ENCODE peak calls at places on chromosomes 12 and 14, in six cellular contexts. Q, H, Z, L, A and O are unnamed samples.

GRCh38 chr14:58298880-58299664 is 717 bp downstream of the ARID4A start:
- DNase-seq in Q (no peak), H (no peak), Z (no peak), L (peak; percentile 42), A (peak; percentile 69), O (peak; percentile 48)

GRCh38 chr14:92527724-92528123 is 14.1 kb downstream of the RIN3 start:
- DNase-seq in Q (no peak), H (no peak), Z (no peak), L (no peak), A (no peak), O (no peak)

GRCh38 chr14:55354500-55354899 is 57.1 kb downstream of the ATG14 start:
- DNase-seq in Q (peak; percentile 26), H (no peak), Z (no peak), L (no peak), A (no peak), O (peak; percentile 47)

GRCh38 chr12:118238888-118239287 is 103.0 kb downstream of the PEBP1 start:
- DNase-seq in Q (no peak), H (no peak), Z (no peak), L (no peak), A (no peak), O (no peak)

GRCh38 chr12:103812789-103813188 is 28.2 kb downstream of the NT5DC3 start:
- DNase-seq in Q (no peak), H (no peak), Z (no peak), L (no peak), A (no peak), O (no peak)

GRCh38 chr14:69980457-69981414 is 101.5 kb downstream of the SMOC1 start:
- DNase-seq in Q (peak; percentile 15), H (no peak), Z (no peak), L (no peak), A (no peak), O (no peak)

GRCh38 chr14:75022655-75023054 is 19.9 kb downstream of the EIF2B2 start:
- DNase-seq in Q (no peak), H (no peak), Z (no peak), L (peak; percentile 57), A (peak; percentile 84), O (peak; percentile 26)

GRCh38 chr14:64683264-64683663 is 21.0 kb upstream of the PLEKHG3 start:
- DNase-seq in Q (no peak), H (no peak), Z (peak; percentile 81), L (no peak), A (no peak), O (no peak)

GRCh38 chr12:97404549-97404948 is 58.1 kb upstream of the RMST start:
- DNase-seq in Q (peak; percentile 10), H (no peak), Z (no peak), L (no peak), A (no peak), O (no peak)

GRCh38 chr14:67577909-67578749 is 21.9 kb downstream of the PIGH start:
- DNase-seq in Q (no peak), H (peak; percentile 58), Z (no peak), L (no peak), A (no peak), O (no peak)

GRCh38 chr12:46358791-46359666 is 13.5 kb downstream of the SLC38A2 start:
- DNase-seq in Q (no peak), H (no peak), Z (no peak), L (no peak), A (no peak), O (no peak)

GRCh38 chr14:38198425-38198824 is 9.3 kb upstream of the SSTR1 start:
- DNase-seq in Q (no peak), H (no peak), Z (no peak), L (no peak), A (no peak), O (no peak)

GRCh38 chr14:80304125-80304766 is 92.9 kb upstream of the DIO2 start:
- DNase-seq in Q (no peak), H (no peak), Z (no peak), L (no peak), A (no peak), O (no peak)

GRCh38 chr12:51678086-51678724 is 87.2 kb downstream of the SCN8A start:
- DNase-seq in Q (peak; percentile 34), H (no peak), Z (no peak), L (no peak), A (no peak), O (no peak)

GRCh38 chr14:61350871-61351270 is 29.5 kb downstream of the PRKCH start:
- DNase-seq in Q (no peak), H (no peak), Z (no peak), L (no peak), A (no peak), O (no peak)

GRCh38 chr12:131673519-131674265 is 37.2 kb upstream of the SFSWAP start:
- DNase-seq in Q (no peak), H (no peak), Z (no peak), L (no peak), A (no peak), O (no peak)

GRCh38 chr12:12909995-12910391 is 18.6 kb downstream of the GPRC5A start:
- DNase-seq in Q (no peak), H (no peak), Z (no peak), L (no peak), A (no peak), O (no peak)

GRCh38 chr12:6934110-6934509 is 6.4 kb downstream of the ATN1 start:
- DNase-seq in Q (no peak), H (no peak), Z (no peak), L (no peak), A (peak; percentile 65), O (peak; percentile 79)

GRCh38 chr14:71469936-71470335 is 462.3 kb upstream of the RGS6 start:
- DNase-seq in Q (no peak), H (no peak), Z (no peak), L (no peak), A (no peak), O (no peak)

DNA sequence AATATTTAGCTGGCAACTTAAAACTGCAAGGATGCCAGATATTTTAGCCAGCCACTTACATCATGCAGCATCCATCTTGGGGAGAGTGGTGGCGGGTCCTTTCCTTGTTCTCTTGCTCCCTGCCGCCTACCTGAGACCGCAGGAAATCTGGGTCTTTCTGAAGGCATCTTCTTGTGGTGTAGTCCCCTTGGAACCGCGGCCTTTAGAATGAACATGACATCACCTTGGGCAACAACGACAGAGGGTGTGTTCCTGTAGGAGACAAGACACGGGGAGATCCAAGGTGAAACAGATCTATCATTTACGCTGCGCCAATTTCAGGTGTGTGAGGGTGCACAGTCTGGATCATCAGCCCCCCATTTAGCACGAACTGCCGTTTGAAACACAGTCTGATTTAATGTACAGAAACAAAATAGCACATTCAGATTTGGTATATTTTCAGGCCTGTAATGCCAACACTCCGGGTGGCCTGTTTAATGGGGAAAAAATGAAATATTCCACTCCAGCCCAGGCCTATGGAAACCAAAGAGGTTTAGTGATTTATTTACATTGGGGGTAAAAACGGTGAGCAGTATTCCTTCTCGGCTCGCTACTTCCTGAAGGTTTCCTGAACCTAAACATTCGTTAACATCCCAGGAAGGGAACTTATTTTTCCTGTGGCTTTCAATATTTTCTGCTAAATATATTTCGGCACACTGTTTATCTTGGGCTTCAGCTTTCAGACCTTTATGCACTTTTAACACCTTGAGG is 12.7 kb upstream of the IRF2BPL start:
- DNase-seq in Q (no peak), H (no peak), Z (no peak), L (no peak), A (no peak), O (peak; percentile 46)
- H3K4me3 ChIP-seq in Q (peak overlapping the region; percentile 49), H (no peak overlapping the region), Z (no peak overlapping the region), L (no peak overlapping the region), A (peak overlapping the region; percentile 62), O (no peak overlapping the region)

DNA sequence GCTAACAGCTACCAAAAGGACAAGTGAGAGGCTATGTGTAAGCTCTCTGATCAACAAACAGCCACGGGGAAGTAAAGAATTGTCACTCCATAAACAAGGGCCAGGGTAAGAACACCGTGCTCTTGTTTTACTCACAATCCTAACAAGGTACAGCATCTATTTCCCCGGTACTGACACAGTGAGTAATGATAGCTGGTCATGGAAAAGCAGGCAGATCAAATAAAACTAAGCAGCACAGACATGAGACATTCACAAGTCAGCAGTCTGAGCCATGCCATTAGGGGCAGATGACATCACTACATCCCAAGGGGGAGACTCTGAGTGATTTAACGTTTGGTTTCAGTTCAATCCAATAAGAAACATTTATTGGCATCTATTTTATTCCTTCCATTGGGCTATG is 54.4 kb downstream of the ARL6IP4 start:
- DNase-seq in Q (no peak), H (no peak), Z (no peak), L (no peak), A (no peak), O (no peak)
- H3K27ac ChIP-seq in Q (no peak overlapping the region), H (no peak overlapping the region), Z (no peak overlapping the region), L (no peak overlapping the region), A (no peak overlapping the region), O (no peak overlapping the region)

GRCh38 chr12:113091506-113091905 is 35.0 kb downstream of the DTX1 start:
- DNase-seq in Q (no peak), H (no peak), Z (no peak), L (no peak), A (no peak), O (no peak)

GRCh38 chr12:113092478-113093408 is 36.2 kb downstream of the DTX1 start:
- DNase-seq in Q (no peak), H (no peak), Z (no peak), L (peak; percentile 41), A (peak; percentile 65), O (no peak)

GRCh38 chr12:113095405-113095804 is 38.9 kb downstream of the DTX1 start:
- DNase-seq in Q (no peak), H (no peak), Z (no peak), L (no peak), A (no peak), O (no peak)

GRCh38 chr12:113094738-113095137 is 38.2 kb downstream of the DTX1 start:
- DNase-seq in Q (no peak), H (no peak), Z (no peak), L (no peak), A (no peak), O (no peak)

DNA sequence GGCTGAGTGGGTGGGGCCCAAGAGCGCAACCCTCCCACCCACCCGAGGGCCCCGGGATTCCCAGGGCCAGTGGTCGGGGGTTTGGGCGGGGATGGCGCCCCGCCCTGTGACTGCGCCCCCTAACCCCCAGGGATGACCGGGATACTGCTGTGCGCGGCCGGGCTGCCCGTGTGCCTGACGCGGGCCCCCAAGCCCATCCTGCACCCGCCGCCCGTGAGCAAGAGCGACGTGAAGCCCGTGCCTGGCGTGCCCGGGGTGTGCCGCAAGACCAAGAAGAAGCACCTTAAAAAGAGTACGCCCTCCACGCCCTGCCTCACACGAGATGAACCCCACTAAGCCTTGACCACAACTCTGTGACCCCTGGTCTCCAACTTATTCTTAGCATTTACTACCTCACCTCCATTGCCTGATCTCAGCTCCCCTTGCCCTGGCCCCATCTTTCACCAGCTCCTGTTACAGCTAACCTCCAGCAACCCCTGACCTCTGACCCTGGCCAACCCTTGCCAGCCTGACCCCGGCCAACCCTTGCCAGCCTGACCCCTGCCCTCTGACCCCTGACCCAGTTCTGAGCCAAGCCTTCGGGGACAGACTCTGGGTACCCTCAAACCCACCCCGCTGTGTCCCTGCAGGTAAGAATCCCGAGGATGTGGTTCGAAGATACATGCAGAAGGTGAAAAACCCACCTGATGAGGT is 37.0 kb downstream of the DTX1 start:
- DNase-seq in Q (no peak), H (no peak), Z (no peak), L (no peak), A (no peak), O (no peak)
- H3K27me3 ChIP-seq in Q (no peaks in the 10 kb centered on the region), H (no peaks in the 10 kb centered on the region), Z (no peaks in the 10 kb centered on the region), L (peaks cover 40% of the 10 kb centered on the region), A (peaks cover 46% of the 10 kb centered on the region), O (peaks cover 11% of the 10 kb centered on the region)

DNA sequence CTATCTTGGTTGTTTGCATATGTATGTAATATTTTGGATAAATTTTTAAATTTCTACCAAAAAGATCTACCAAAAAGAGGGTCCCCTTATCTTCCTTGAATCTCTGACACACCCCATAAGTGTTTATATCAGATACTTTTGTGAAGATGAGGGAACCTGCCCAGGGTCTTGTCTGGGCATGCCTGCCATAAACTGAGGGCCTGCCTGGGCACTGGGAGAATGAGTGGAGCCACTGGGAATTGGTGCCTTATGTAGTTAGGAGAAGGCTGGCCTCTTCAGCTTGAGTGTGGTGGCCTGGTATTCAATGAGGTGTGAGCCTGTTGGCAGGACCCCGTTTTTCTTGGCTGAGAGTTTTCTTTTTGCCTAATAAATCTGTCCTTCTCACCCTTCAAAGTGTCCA is 46.5 kb downstream of the OR9K2 start:
- DNase-seq in Q (no peak), H (no peak), Z (no peak), L (no peak), A (no peak), O (no peak)
- H3K4me3 ChIP-seq in Q (no peak overlapping the region), H (no peak overlapping the region), Z (no peak overlapping the region), L (no peak overlapping the region), A (no peak overlapping the region), O (no peak overlapping the region)